ENCODE peak calls at places on chromosome 21, in nine cellular contexts. One of them, this sample, is unnamed.

GRCh38 chr21:25664462-25665070 is 25.5 kb downstream of the JAM2 start:
- DNase-seq in astrocyte of the spinal cord: no peak
- DNase-seq in NCI-H2171: no peak
- DNase-seq in lung microvascular endothelial cell: no peak
- DNase-seq in M059J: no peak
- DNase-seq in left lobe of liver: no peak
- DNase-seq in cardiac fibroblast: no peak
- DNase-seq in H4: no peak
- DNase-seq in T-helper 17 cell: no peak
- DNase-seq in this sample: no peak

GRCh38 chr21:25734654-25735220 is at the start of the genes ATP5PF and GABPA:
- DNase-seq in cardiac fibroblast: peak
- DNase-seq in astrocyte of the spinal cord: peak
- DNase-seq in lung microvascular endothelial cell: peak
- DNase-seq in NCI-H2171: peak
- DNase-seq in H4: peak
- DNase-seq in left lobe of liver: peak
- DNase-seq in M059J: peak
- DNase-seq in T-helper 17 cell: peak
- DNase-seq in this sample: peak

GRCh38 chr21:43352568-43353281 is 74.2 kb downstream of the SIK1 start:
- DNase-seq in H4: no peak
- DNase-seq in lung microvascular endothelial cell: peak
- DNase-seq in T-helper 17 cell: no peak
- DNase-seq in M059J: peak
- DNase-seq in left lobe of liver: no peak
- DNase-seq in NCI-H2171: no peak
- DNase-seq in astrocyte of the spinal cord: no peak
- DNase-seq in cardiac fibroblast: peak
- DNase-seq in this sample: no peak

GRCh38 chr21:45640001-45640887 is 3.3 kb upstream of the PCBP3 start:
- DNase-seq in M059J: no peak
- DNase-seq in cardiac fibroblast: no peak
- DNase-seq in left lobe of liver: no peak
- DNase-seq in H4: peak
- DNase-seq in astrocyte of the spinal cord: no peak
- DNase-seq in T-helper 17 cell: no peak
- DNase-seq in lung microvascular endothelial cell: no peak
- DNase-seq in NCI-H2171: no peak
- DNase-seq in this sample: no peak

GRCh38 chr21:29639366-29640232 is 300.2 kb downstream of the GRIK1 start:
- DNase-seq in cardiac fibroblast: no peak
- DNase-seq in astrocyte of the spinal cord: no peak
- DNase-seq in left lobe of liver: no peak
- DNase-seq in lung microvascular endothelial cell: no peak
- DNase-seq in H4: no peak
- DNase-seq in T-helper 17 cell: no peak
- DNase-seq in NCI-H2171: no peak
- DNase-seq in M059J: no peak
- DNase-seq in this sample: no peak

GRCh38 chr21:32371913-32372314 is 20.9 kb downstream of the URB1 start:
- DNase-seq in NCI-H2171: no peak
- DNase-seq in H4: no peak
- DNase-seq in T-helper 17 cell: no peak
- DNase-seq in astrocyte of the spinal cord: peak
- DNase-seq in left lobe of liver: no peak
- DNase-seq in cardiac fibroblast: peak
- DNase-seq in lung microvascular endothelial cell: peak
- DNase-seq in M059J: peak
- DNase-seq in this sample: peak

GRCh38 chr21:33846141-33846540 is 69.5 kb downstream of the ATP5PO start:
- DNase-seq in astrocyte of the spinal cord: no peak
- DNase-seq in lung microvascular endothelial cell: no peak
- DNase-seq in H4: no peak
- DNase-seq in M059J: no peak
- DNase-seq in T-helper 17 cell: no peak
- DNase-seq in NCI-H2171: no peak
- DNase-seq in cardiac fibroblast: no peak
- DNase-seq in left lobe of liver: no peak
- DNase-seq in this sample: no peak

GRCh38 chr21:45302082-45303061 is 14.7 kb upstream of the POFUT2 start:
- DNase-seq in left lobe of liver: no peak
- DNase-seq in T-helper 17 cell: peak
- DNase-seq in M059J: no peak
- DNase-seq in H4: no peak
- DNase-seq in lung microvascular endothelial cell: peak
- DNase-seq in NCI-H2171: no peak
- DNase-seq in cardiac fibroblast: peak
- DNase-seq in astrocyte of the spinal cord: peak
- DNase-seq in this sample: no peak

GRCh38 chr21:26117972-26118367 is 52.6 kb downstream of the APP start:
- DNase-seq in left lobe of liver: no peak
- DNase-seq in lung microvascular endothelial cell: no peak
- DNase-seq in H4: no peak
- DNase-seq in astrocyte of the spinal cord: no peak
- DNase-seq in NCI-H2171: no peak
- DNase-seq in cardiac fibroblast: no peak
- DNase-seq in M059J: no peak
- DNase-seq in T-helper 17 cell: no peak
- DNase-seq in this sample: no peak

GRCh38 chr21:27026501-27026900 is 59.6 kb upstream of the ADAMTS5 start:
- DNase-seq in cardiac fibroblast: no peak
- DNase-seq in lung microvascular endothelial cell: no peak
- DNase-seq in NCI-H2171: no peak
- DNase-seq in T-helper 17 cell: no peak
- DNase-seq in astrocyte of the spinal cord: no peak
- DNase-seq in H4: no peak
- DNase-seq in M059J: peak
- DNase-seq in left lobe of liver: no peak
- DNase-seq in this sample: no peak

GRCh38 chr21:38596264-38597042 is 98.2 kb upstream of the ERG start:
- DNase-seq in H4: no peak
- DNase-seq in lung microvascular endothelial cell: no peak
- DNase-seq in astrocyte of the spinal cord: peak
- DNase-seq in left lobe of liver: no peak
- DNase-seq in T-helper 17 cell: no peak
- DNase-seq in NCI-H2171: no peak
- DNase-seq in M059J: peak
- DNase-seq in cardiac fibroblast: no peak
- DNase-seq in this sample: peak

GRCh38 chr21:45801989-45802388 is 158.5 kb downstream of the PCBP3 start:
- DNase-seq in left lobe of liver: no peak
- DNase-seq in cardiac fibroblast: no peak
- DNase-seq in H4: no peak
- DNase-seq in T-helper 17 cell: no peak
- DNase-seq in lung microvascular endothelial cell: no peak
- DNase-seq in NCI-H2171: no peak
- DNase-seq in astrocyte of the spinal cord: no peak
- DNase-seq in M059J: no peak
- DNase-seq in this sample: no peak

GRCh38 chr21:31335957-31336738 is 7.9 kb downstream of the TIAM1 start:
- DNase-seq in T-helper 17 cell: no peak
- DNase-seq in lung microvascular endothelial cell: peak
- DNase-seq in NCI-H2171: no peak
- DNase-seq in M059J: peak
- DNase-seq in left lobe of liver: no peak
- DNase-seq in H4: peak
- DNase-seq in cardiac fibroblast: peak
- DNase-seq in astrocyte of the spinal cord: peak
- DNase-seq in this sample: peak

GRCh38 chr21:27796106-27796505 is 829.2 kb upstream of the ADAMTS5 start:
- DNase-seq in T-helper 17 cell: no peak
- DNase-seq in NCI-H2171: no peak
- DNase-seq in astrocyte of the spinal cord: peak
- DNase-seq in left lobe of liver: no peak
- DNase-seq in cardiac fibroblast: peak
- DNase-seq in M059J: peak
- DNase-seq in lung microvascular endothelial cell: no peak
- DNase-seq in H4: peak
- DNase-seq in this sample: no peak

GRCh38 chr21:39046236-39046911 is 136.9 kb downstream of the PSMG1 start:
- DNase-seq in M059J: no peak
- DNase-seq in left lobe of liver: no peak
- DNase-seq in H4: no peak
- DNase-seq in cardiac fibroblast: no peak
- DNase-seq in lung microvascular endothelial cell: peak
- DNase-seq in astrocyte of the spinal cord: no peak
- DNase-seq in NCI-H2171: no peak
- DNase-seq in T-helper 17 cell: no peak
- DNase-seq in this sample: no peak

GRCh38 chr21:18147678-18148077 is 97.0 kb upstream of the CHODL start:
- DNase-seq in lung microvascular endothelial cell: no peak
- DNase-seq in astrocyte of the spinal cord: no peak
- DNase-seq in T-helper 17 cell: no peak
- DNase-seq in H4: peak
- DNase-seq in left lobe of liver: no peak
- DNase-seq in NCI-H2171: no peak
- DNase-seq in cardiac fibroblast: peak
- DNase-seq in M059J: no peak
- DNase-seq in this sample: peak

GRCh38 chr21:44425895-44426662 is 29.2 kb upstream of the LRRC3 start:
- DNase-seq in lung microvascular endothelial cell: no peak
- DNase-seq in M059J: no peak
- DNase-seq in T-helper 17 cell: no peak
- DNase-seq in cardiac fibroblast: no peak
- DNase-seq in H4: no peak
- DNase-seq in astrocyte of the spinal cord: no peak
- DNase-seq in left lobe of liver: no peak
- DNase-seq in NCI-H2171: no peak
- DNase-seq in this sample: no peak

GRCh38 chr21:33230518-33231324 is 983 bp downstream of the IFNAR2 start:
- DNase-seq in lung microvascular endothelial cell: peak
- DNase-seq in left lobe of liver: peak
- DNase-seq in astrocyte of the spinal cord: peak
- DNase-seq in H4: no peak
- DNase-seq in cardiac fibroblast: peak
- DNase-seq in T-helper 17 cell: peak
- DNase-seq in M059J: peak
- DNase-seq in NCI-H2171: peak
- DNase-seq in this sample: peak

GRCh38 chr21:37660709-37661108 is 255.5 kb downstream of the KCNJ6 start:
- DNase-seq in T-helper 17 cell: no peak
- DNase-seq in cardiac fibroblast: no peak
- DNase-seq in astrocyte of the spinal cord: no peak
- DNase-seq in M059J: no peak
- DNase-seq in lung microvascular endothelial cell: no peak
- DNase-seq in H4: no peak
- DNase-seq in NCI-H2171: no peak
- DNase-seq in left lobe of liver: no peak
- DNase-seq in this sample: no peak

GRCh38 chr21:45317401-45318145 is 29.9 kb upstream of the POFUT2 start:
- DNase-seq in astrocyte of the spinal cord: peak
- DNase-seq in NCI-H2171: no peak
- DNase-seq in T-helper 17 cell: no peak
- DNase-seq in M059J: peak
- DNase-seq in left lobe of liver: peak
- DNase-seq in cardiac fibroblast: peak
- DNase-seq in H4: peak
- DNase-seq in lung microvascular endothelial cell: peak
- DNase-seq in this sample: peak

GRCh38 chr21:35378881-35379280 is 329.8 kb upstream of the RUNX1 start:
- DNase-seq in astrocyte of the spinal cord: no peak
- DNase-seq in H4: no peak
- DNase-seq in cardiac fibroblast: no peak
- DNase-seq in T-helper 17 cell: no peak
- DNase-seq in M059J: no peak
- DNase-seq in NCI-H2171: no peak
- DNase-seq in left lobe of liver: no peak
- DNase-seq in lung microvascular endothelial cell: no peak
- DNase-seq in this sample: no peak

GRCh38 chr21:46442938-46443337 is 15.8 kb upstream of the DIP2A start:
- DNase-seq in left lobe of liver: no peak
- DNase-seq in M059J: no peak
- DNase-seq in T-helper 17 cell: no peak
- DNase-seq in cardiac fibroblast: no peak
- DNase-seq in H4: no peak
- DNase-seq in lung microvascular endothelial cell: no peak
- DNase-seq in NCI-H2171: no peak
- DNase-seq in astrocyte of the spinal cord: no peak
- DNase-seq in this sample: no peak

GRCh38 chr21:42202321-42202720 is 16.6 kb upstream of the ABCG1 start:
- DNase-seq in NCI-H2171: no peak
- DNase-seq in M059J: no peak
- DNase-seq in astrocyte of the spinal cord: no peak
- DNase-seq in T-helper 17 cell: no peak
- DNase-seq in cardiac fibroblast: no peak
- DNase-seq in H4: no peak
- DNase-seq in lung microvascular endothelial cell: no peak
- DNase-seq in left lobe of liver: no peak
- DNase-seq in this sample: no peak

GRCh38 chr21:38140192-38140905 is 116.4 kb upstream of the KCNJ15 start:
- DNase-seq in lung microvascular endothelial cell: no peak
- DNase-seq in left lobe of liver: peak
- DNase-seq in H4: peak
- DNase-seq in NCI-H2171: peak
- DNase-seq in T-helper 17 cell: no peak
- DNase-seq in M059J: peak
- DNase-seq in cardiac fibroblast: peak
- DNase-seq in astrocyte of the spinal cord: peak
- DNase-seq in this sample: peak

GRCh38 chr21:10430007-10430406 is 91.4 kb upstream of the TPTE start:
- DNase-seq in T-helper 17 cell: no peak
- DNase-seq in left lobe of liver: no peak
- DNase-seq in astrocyte of the spinal cord: no peak
- DNase-seq in H4: no peak
- DNase-seq in lung microvascular endothelial cell: no peak
- DNase-seq in M059J: no peak
- DNase-seq in cardiac fibroblast: no peak
- DNase-seq in NCI-H2171: no peak
- DNase-seq in this sample: no peak

GRCh38 chr21:38908537-38908936 is 102.8 kb downstream of the ETS2 start:
- DNase-seq in left lobe of liver: no peak
- DNase-seq in astrocyte of the spinal cord: no peak
- DNase-seq in NCI-H2171: no peak
- DNase-seq in cardiac fibroblast: no peak
- DNase-seq in H4: no peak
- DNase-seq in T-helper 17 cell: no peak
- DNase-seq in M059J: no peak
- DNase-seq in lung microvascular endothelial cell: no peak
- DNase-seq in this sample: no peak

GRCh38 chr21:32990666-32991065 is 35.1 kb upstream of the OLIG2 start:
- DNase-seq in cardiac fibroblast: no peak
- DNase-seq in M059J: no peak
- DNase-seq in lung microvascular endothelial cell: no peak
- DNase-seq in left lobe of liver: peak
- DNase-seq in astrocyte of the spinal cord: no peak
- DNase-seq in NCI-H2171: no peak
- DNase-seq in T-helper 17 cell: no peak
- DNase-seq in H4: no peak
- DNase-seq in this sample: no peak

GRCh38 chr21:32858628-32859027 is 87.1 kb upstream of the PAXBP1 start:
- DNase-seq in astrocyte of the spinal cord: no peak
- DNase-seq in M059J: no peak
- DNase-seq in NCI-H2171: no peak
- DNase-seq in left lobe of liver: no peak
- DNase-seq in cardiac fibroblast: no peak
- DNase-seq in T-helper 17 cell: no peak
- DNase-seq in H4: no peak
- DNase-seq in lung microvascular endothelial cell: no peak
- DNase-seq in this sample: no peak

GRCh38 chr21:45865106-45865835 is 116.3 kb upstream of the COL6A1 start:
- DNase-seq in left lobe of liver: no peak
- DNase-seq in lung microvascular endothelial cell: peak
- DNase-seq in H4: peak
- DNase-seq in astrocyte of the spinal cord: peak
- DNase-seq in T-helper 17 cell: no peak
- DNase-seq in M059J: peak
- DNase-seq in cardiac fibroblast: peak
- DNase-seq in NCI-H2171: no peak
- DNase-seq in this sample: peak

GRCh38 chr21:42565886-42566523 is 52.4 kb downstream of the SLC37A1 start:
- DNase-seq in H4: no peak
- DNase-seq in left lobe of liver: peak
- DNase-seq in cardiac fibroblast: no peak
- DNase-seq in T-helper 17 cell: no peak
- DNase-seq in NCI-H2171: no peak
- DNase-seq in lung microvascular endothelial cell: no peak
- DNase-seq in astrocyte of the spinal cord: no peak
- DNase-seq in M059J: no peak
- DNase-seq in this sample: no peak

GRCh38 chr21:36125513-36126121 is 9.3 kb upstream of the CBR3 start:
- DNase-seq in astrocyte of the spinal cord: peak
- DNase-seq in M059J: peak
- DNase-seq in cardiac fibroblast: peak
- DNase-seq in H4: peak
- DNase-seq in NCI-H2171: peak
- DNase-seq in lung microvascular endothelial cell: peak
- DNase-seq in T-helper 17 cell: no peak
- DNase-seq in left lobe of liver: peak
- DNase-seq in this sample: peak